ENCODE peak calls at places on chromosomes 1 and 21, in five cellular contexts. J is hepatocyte, F is upper lobe of left lung, L is Peyer's patch, C is astrocyte of the spinal cord. X is an unnamed sample.

GRCh38 chr1:186930248-186930647 is 101.5 kb downstream of the PLA2G4A start:
- DNase-seq in F (no peak), J (no peak), C (no peak), L (no peak), X (no peak)

GRCh38 chr21:33916200-33916567 is 580 bp upstream of the ATP5PO start:
- DNase-seq in J (no peak), F (no peak), C (no peak), L (no peak), X (no peak)

GRCh38 chr21:46551636-46552241 is 53.1 kb downstream of the S100B start:
- DNase-seq in J (no peak), C (no peak), F (peak; percentile 74), L (peak; percentile 60), X (no peak)

GRCh38 chr21:42440187-42440792 is 36.6 kb downstream of the UBASH3A start:
- DNase-seq in L (no peak), J (no peak), F (no peak), C (no peak), X (no peak)

GRCh38 chr1:248288385-248288784 is 10.6 kb upstream of the OR2T33 start:
- DNase-seq in J (no peak), L (no peak), F (no peak), C (no peak), X (no peak)

GRCh38 chr1:51693420-51694144 is 76.7 kb downstream of the OSBPL9 start:
- DNase-seq in C (peak; percentile 23), L (no peak), J (no peak), F (no peak), X (no peak)

GRCh38 chr1:11790880-11791715 is 14.7 kb downstream of the MTHFR start:
- DNase-seq in L (peak; percentile 91), F (no peak), C (peak; percentile 90), J (peak; percentile 86), X (peak; percentile 40)

GRCh38 chr1:14602131-14602530 is 3.6 kb downstream of the KAZN start:
- DNase-seq in J (peak; percentile 60), F (no peak), C (peak; percentile 17), L (peak; percentile 63), X (no peak)

GRCh38 chr1:16215882-16216753 is 3.7 kb upstream of the ARHGEF19 start:
- DNase-seq in J (peak; percentile 94), F (peak; percentile 76), L (peak; percentile 89), C (peak; percentile 88), X (peak; percentile 28)

GRCh38 chr1:154961497-154962237 is at the start of gene PYGO2:
- DNase-seq in L (peak; percentile 89), C (peak; percentile 83), F (peak; percentile 96), J (peak; percentile 88), X (no peak)

GRCh38 chr1:23581219-23581618 is 21.9 kb upstream of the ID3 start:
- DNase-seq in L (peak; percentile 60), J (no peak), F (peak; percentile 43), C (peak; percentile 78), X (no peak)

GRCh38 chr1:16245476-16246196 is 8.7 kb upstream of the CPLANE2 start:
- DNase-seq in F (no peak), C (no peak), L (peak; percentile 36), J (no peak), X (no peak)

GRCh38 chr1:40204855-40205254 is 42.9 kb upstream of the TMCO2 start:
- DNase-seq in J (no peak), L (no peak), F (no peak), C (no peak), X (no peak)

GRCh38 chr1:54577612-54578011 is 29.6 kb downstream of the ACOT11 start:
- DNase-seq in L (peak; percentile 68), F (no peak), C (peak; percentile 68), J (peak; percentile 74), X (no peak)

GRCh38 chr1:34684246-34684645 is 70.6 kb upstream of the GJB5 start:
- DNase-seq in F (no peak), C (no peak), J (peak; percentile 67), L (no peak), X (no peak)

GRCh38 chr21:46128983-46129571 is 26.3 kb downstream of the FTCD start:
- DNase-seq in C (no peak), J (no peak), L (no peak), F (peak; percentile 82), X (no peak)

GRCh38 chr21:37200641-37201480 is 66.3 kb downstream of the VPS26C start:
- DNase-seq in J (no peak), L (no peak), F (peak; percentile 42), C (no peak), X (no peak)

GRCh38 chr1:156663178-156663577 is 14.0 kb downstream of the NES start:
- DNase-seq in L (no peak), J (peak; percentile 49), F (no peak), C (peak; percentile 69), X (no peak)

GRCh38 chr1:212916395-212917133 is 33.8 kb upstream of the VASH2 start:
- DNase-seq in C (peak; percentile 25), F (peak; percentile 90), L (peak; percentile 57), J (peak; percentile 30), X (no peak)

GRCh38 chr1:223628233-223628632 is 37.3 kb downstream of the CAPN8 start:
- DNase-seq in F (no peak), J (peak; percentile 63), C (peak; percentile 7), L (peak; percentile 57), X (no peak)

GRCh38 chr1:160400646-160401486 is 502 bp downstream of the VANGL2 start:
- DNase-seq in C (no peak), F (peak; percentile 84), L (no peak), J (peak; percentile 75), X (no peak)

GRCh38 chr1:29648798-29649374 is 412.6 kb downstream of the PTPRU start:
- DNase-seq in J (no peak), F (no peak), C (no peak), L (no peak), X (no peak)

GRCh38 chr1:206081811-206082210 is 28.8 kb downstream of the RHEX start:
- DNase-seq in J (peak; percentile 29), F (no peak), L (no peak), C (no peak), X (no peak)

GRCh38 chr1:155085504-155086181 is 7.0 kb downstream of the EFNA3 start:
- DNase-seq in F (no peak), L (peak; percentile 91), C (no peak), J (peak; percentile 83), X (peak; percentile 40)

GRCh38 chr1:239956230-239956629 is 135.5 kb upstream of the FMN2 start:
- DNase-seq in F (peak; percentile 49), L (no peak), C (no peak), J (no peak), X (no peak)

GRCh38 chr21:35350965-35351364 is 301.9 kb upstream of the RUNX1 start:
- DNase-seq in C (peak; percentile 29), J (no peak), F (no peak), L (no peak), X (no peak)

DNA sequence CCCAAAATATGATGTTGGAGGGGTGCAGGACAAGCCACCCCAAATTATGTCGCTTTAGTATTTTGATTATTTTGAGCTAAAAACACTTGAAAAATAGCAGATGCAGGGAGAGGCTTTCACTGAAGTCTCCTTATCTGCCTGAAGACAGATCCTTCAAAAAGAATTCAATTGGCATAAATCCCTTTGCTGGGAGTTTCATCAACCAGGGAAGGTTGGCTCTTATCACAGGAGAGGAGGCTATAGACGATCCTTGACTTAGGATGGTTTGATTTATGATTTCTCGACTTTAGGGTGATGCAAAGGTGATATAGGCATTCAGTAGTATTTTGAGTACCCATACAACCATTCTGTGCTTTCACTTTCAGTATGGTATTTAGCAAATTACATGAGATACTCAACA is 97.8 kb upstream of the CAMK1G start:
- DNase-seq in F (no peak), J (no peak), C (no peak), L (no peak), X (no peak)
- H3K4me3 ChIP-seq in F (no peak overlapping the region), J (no peak overlapping the region), C (no peak overlapping the region), L (no peak overlapping the region), X (no peak overlapping the region)

GRCh38 chr1:201445300-201445699 is 23.7 kb downstream of the PHLDA3 start:
- DNase-seq in F (no peak), L (no peak), C (no peak), J (no peak), X (no peak)

GRCh38 chr1:201447911-201448871 is 20.8 kb downstream of the PHLDA3 start:
- DNase-seq in L (peak; percentile 86), J (peak; percentile 83), C (peak; percentile 73), F (peak; percentile 90), X (no peak)

GRCh38 chr1:201450721-201451291 is 18.2 kb downstream of the PHLDA3 start:
- DNase-seq in L (peak; percentile 52), F (peak; percentile 82), C (peak; percentile 64), J (peak; percentile 74), X (no peak)

GRCh38 chr1:201452881-201453280 is 16.1 kb downstream of the PHLDA3 start:
- DNase-seq in L (no peak), F (no peak), C (no peak), J (no peak), X (no peak)

DNA sequence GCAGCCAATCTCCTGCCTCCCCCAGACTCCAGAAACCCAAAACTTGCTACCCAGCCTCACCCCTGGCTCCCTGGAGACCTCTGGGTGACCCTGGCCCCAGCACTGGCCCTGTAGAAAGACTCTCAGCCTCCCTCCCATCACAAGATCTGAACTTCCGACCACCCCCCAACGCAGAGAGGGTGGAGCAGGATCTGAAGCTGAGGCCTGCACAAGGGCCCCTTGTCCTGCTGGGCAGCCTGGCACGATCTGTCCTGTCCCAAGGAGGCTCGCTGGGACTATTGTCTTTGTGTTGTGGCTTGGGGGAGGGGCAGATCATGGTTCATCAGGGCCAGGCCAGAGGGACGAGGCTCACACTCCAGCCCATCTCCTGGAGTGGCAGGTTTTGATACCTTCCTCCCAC is 20.0 kb downstream of the PHLDA3 start:
- DNase-seq in C (no peak), L (no peak), F (no peak), J (no peak), X (no peak)
- H3K4me3 ChIP-seq in C (no peak overlapping the region), L (no peak overlapping the region), F (no peak overlapping the region), J (no peak overlapping the region), X (no peak overlapping the region)

GRCh38 chr1:159207080-159207479 is 2.4 kb downstream of the ACKR1 start:
- DNase-seq in F (no peak), C (no peak), J (no peak), L (no peak), X (no peak)

GRCh38 chr1:159205225-159205624 is 550 bp downstream of the ACKR1 start:
- DNase-seq in J (no peak), F (no peak), L (no peak), C (no peak), X (no peak)

GRCh38 chr1:159203621-159204020 is 1.1 kb upstream of the ACKR1 start:
- DNase-seq in J (no peak), F (no peak), C (no peak), L (no peak), X (no peak)

GRCh38 chr1:159204071-159204790 is 444 bp upstream of the ACKR1 start:
- DNase-seq in C (no peak), F (no peak), L (no peak), J (no peak), X (no peak)

GRCh38 chr1:159204791-159205141 is at the start of gene ACKR1:
- DNase-seq in F (no peak), C (no peak), J (no peak), L (no peak), X (no peak)
- H3K4me3 ChIP-seq in F (peak within 1 kb of the TSS; percentile 29), C (no peak within 1 kb of the TSS), J (no peak within 1 kb of the TSS), L (no peak within 1 kb of the TSS), X (peak within 1 kb of the TSS; percentile 5)

DNA sequence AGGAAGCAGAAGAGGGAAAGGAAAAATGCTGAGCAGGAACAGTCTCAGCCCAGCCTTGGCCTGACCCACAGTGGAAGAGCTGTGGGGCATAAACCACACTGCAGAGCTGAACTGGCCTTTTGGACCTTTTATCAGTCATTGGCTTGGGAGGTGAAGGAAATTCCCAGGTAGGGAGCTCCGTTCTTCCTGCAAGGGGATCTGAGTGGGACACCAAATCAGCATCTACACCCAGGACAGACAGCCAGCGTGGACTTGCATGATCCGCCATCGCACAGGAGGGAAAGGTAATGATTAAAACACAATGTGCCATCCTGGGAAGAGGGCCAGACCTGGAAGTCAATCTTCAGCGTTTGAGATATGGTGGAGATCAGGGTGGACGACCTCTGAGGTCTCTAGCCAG is 1.2 kb upstream of the MTFR1L start:
- DNase-seq in C (no peak), F (no peak), J (no peak), L (peak; percentile 68), X (no peak)
- H3K4me3 ChIP-seq in C (peak overlapping the region; percentile 91), F (peak overlapping the region; percentile 91), J (no peak overlapping the region), L (no peak overlapping the region), X (peak overlapping the region; percentile 65)